ENCODE peak calls at places on chromosomes 1 and 21, in four cellular contexts. One of them, this sample, is unnamed.

GRCh38 chr1:109151146-109151545 is 37.2 kb downstream of the ELAPOR1 start:
- DNase-seq in HepG2: peak; percentile 49
- DNase-seq in K562: peak; percentile 55
- DNase-seq in GM12878: no peak
- DNase-seq in this sample: no peak

GRCh38 chr1:160547371-160547901 is 24.4 kb upstream of the SLAMF6 start:
- DNase-seq in HepG2: no peak
- DNase-seq in K562: no peak
- DNase-seq in GM12878: no peak
- DNase-seq in this sample: no peak

GRCh38 chr1:21022279-21023040 is 154.2 kb downstream of the EIF4G3 start:
- DNase-seq in HepG2: peak; percentile 98
- DNase-seq in K562: peak; percentile 83
- DNase-seq in GM12878: peak; percentile 81
- DNase-seq in this sample: peak; percentile 96

GRCh38 chr1:93816970-93817738 is 61.9 kb downstream of the DNTTIP2 start:
- DNase-seq in HepG2: peak; percentile 29
- DNase-seq in K562: peak; percentile 34
- DNase-seq in GM12878: no peak
- DNase-seq in this sample: no peak

GRCh38 chr1:51714374-51715019 is 97.6 kb downstream of the OSBPL9 start:
- DNase-seq in HepG2: no peak
- DNase-seq in K562: no peak
- DNase-seq in GM12878: no peak
- DNase-seq in this sample: no peak

GRCh38 chr1:211517006-211517405 is 25.0 kb upstream of the RD3 start:
- DNase-seq in HepG2: peak; percentile 33
- DNase-seq in K562: no peak
- DNase-seq in GM12878: no peak
- DNase-seq in this sample: no peak

GRCh38 chr1:147673401-147673800 is 3.1 kb upstream of the ACP6 start:
- DNase-seq in HepG2: no peak
- DNase-seq in K562: no peak
- DNase-seq in GM12878: no peak
- DNase-seq in this sample: no peak

GRCh38 chr1:234921266-234922062 is 207.2 kb downstream of the TOMM20 start:
- DNase-seq in HepG2: peak; percentile 25
- DNase-seq in K562: no peak
- DNase-seq in GM12878: no peak
- DNase-seq in this sample: no peak

DNA sequence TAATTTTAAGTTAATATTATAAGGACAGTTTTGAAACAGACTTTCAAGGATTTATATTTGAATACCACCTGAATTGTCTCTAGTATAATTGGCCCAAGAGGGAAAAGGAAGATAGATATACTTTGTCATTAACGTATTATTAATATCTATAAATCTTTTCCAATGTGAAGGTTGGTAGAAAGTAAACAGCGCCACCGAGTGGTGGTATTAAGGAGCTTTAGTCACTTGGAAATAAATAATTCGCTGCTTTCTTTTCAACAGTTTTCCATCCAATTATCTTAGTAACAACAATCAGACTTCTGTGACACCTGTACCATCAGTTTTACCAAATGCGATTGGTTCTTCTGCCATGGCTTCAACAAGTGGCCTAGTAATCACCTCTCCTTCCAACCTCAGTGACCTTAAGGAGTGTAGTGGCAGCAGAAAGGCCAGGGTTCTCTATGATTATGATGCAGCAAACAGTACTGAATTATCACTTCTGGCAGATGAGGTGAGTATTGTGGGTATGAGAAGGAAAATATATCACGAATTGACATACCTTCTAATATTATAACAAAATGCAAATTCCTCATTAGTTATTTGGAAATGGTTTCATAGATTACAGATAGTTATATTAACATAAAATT is 37.7 kb downstream of the SH3GLB1 start:
- DNase-seq in HepG2: peak; percentile 13
- DNase-seq in K562: peak; percentile 23
- DNase-seq in GM12878: no peak
- DNase-seq in this sample: peak; percentile 39
- TF ChIP-seq POLR2AphosphoS2 in HepG2: no peak
- TF ChIP-seq POLR2AphosphoS2 in K562: no peak
- TF ChIP-seq POLR2AphosphoS2 in GM12878: no peak
- TF ChIP-seq POLR2AphosphoS2 in this sample: no peak

GRCh38 chr21:42864286-42864685 is 15.1 kb downstream of the WDR4 start:
- DNase-seq in HepG2: no peak
- DNase-seq in K562: no peak
- DNase-seq in GM12878: no peak
- DNase-seq in this sample: no peak
- TF ChIP-seq REST in HepG2: no peak
- TF ChIP-seq REST in K562: no peak
- TF ChIP-seq REST in GM12878: no peak
- TF ChIP-seq REST in this sample: no peak

GRCh38 chr1:83791821-83792437 is 207.0 kb downstream of the TTLL7 start:
- DNase-seq in HepG2: no peak
- DNase-seq in K562: no peak
- DNase-seq in GM12878: no peak
- DNase-seq in this sample: no peak
- TF ChIP-seq POLR2AphosphoS2 in HepG2: no peak
- TF ChIP-seq POLR2AphosphoS2 in K562: no peak
- TF ChIP-seq POLR2AphosphoS2 in GM12878: no peak
- TF ChIP-seq POLR2AphosphoS2 in this sample: no peak

GRCh38 chr1:39625009-39625408 is 14.4 kb downstream of the HEYL start:
- DNase-seq in HepG2: no peak
- DNase-seq in K562: no peak
- DNase-seq in GM12878: no peak
- DNase-seq in this sample: no peak

GRCh38 chr1:39623053-39623452 is 16.4 kb downstream of the HEYL start:
- DNase-seq in HepG2: no peak
- DNase-seq in K562: no peak
- DNase-seq in GM12878: no peak
- DNase-seq in this sample: no peak

GRCh38 chr1:39626646-39627045 is 12.8 kb downstream of the HEYL start:
- DNase-seq in HepG2: no peak
- DNase-seq in K562: no peak
- DNase-seq in GM12878: no peak
- DNase-seq in this sample: no peak

GRCh38 chr1:39628807-39629347 is 10.6 kb downstream of the HEYL start:
- DNase-seq in HepG2: no peak
- DNase-seq in K562: no peak
- DNase-seq in GM12878: no peak
- DNase-seq in this sample: no peak

GRCh38 chr1:39625462-39626273 is 13.8 kb downstream of the HEYL start:
- DNase-seq in HepG2: no peak
- DNase-seq in K562: no peak
- DNase-seq in GM12878: no peak
- DNase-seq in this sample: no peak
- TF ChIP-seq REST in HepG2: no peak
- TF ChIP-seq REST in K562: no peak
- TF ChIP-seq REST in GM12878: no peak
- TF ChIP-seq REST in this sample: no peak

DNA sequence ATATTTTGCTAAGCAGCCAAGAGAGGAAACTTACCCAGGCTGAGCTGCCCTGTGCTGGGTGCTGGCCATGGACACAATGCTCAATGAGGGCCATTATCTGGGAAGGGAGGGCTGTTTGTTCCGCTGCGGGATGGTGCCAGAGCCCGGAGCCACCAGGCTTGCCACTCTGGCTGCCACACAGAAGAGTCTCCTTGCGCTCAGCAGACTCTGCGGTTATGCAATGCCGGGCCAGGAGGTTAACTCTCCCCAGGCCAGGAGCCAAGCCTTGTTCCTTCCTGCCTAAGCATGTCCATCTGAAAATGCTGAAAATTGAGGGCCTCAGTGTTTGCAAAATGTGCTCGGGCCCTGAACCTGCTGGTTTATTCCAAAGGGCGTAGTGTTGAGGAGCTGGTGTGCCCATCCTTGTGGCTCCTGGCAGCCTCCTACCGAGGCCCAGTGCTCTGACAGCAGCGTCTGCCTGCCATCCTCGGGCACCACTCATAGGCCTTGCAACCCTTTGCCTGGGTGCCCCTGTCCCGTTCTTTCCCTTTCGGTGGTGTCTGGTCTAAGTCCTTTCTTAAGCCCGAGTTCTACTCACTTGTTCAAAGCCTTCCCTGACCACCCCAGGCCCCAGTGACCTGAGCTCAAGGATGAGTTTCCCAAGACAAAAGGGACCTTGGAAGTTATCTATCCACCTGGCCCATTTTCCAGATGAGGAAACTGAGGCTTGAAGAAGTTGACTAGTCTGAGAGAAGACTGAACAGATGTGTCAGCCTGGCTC is 133.8 kb upstream of the EDN2 start:
- DNase-seq in HepG2: no peak
- DNase-seq in K562: no peak
- DNase-seq in GM12878: no peak
- DNase-seq in this sample: no peak
- TF ChIP-seq POLR2AphosphoS2 in HepG2: no peak
- TF ChIP-seq POLR2AphosphoS2 in K562: no peak
- TF ChIP-seq POLR2AphosphoS2 in GM12878: no peak
- TF ChIP-seq POLR2AphosphoS2 in this sample: no peak

GRCh38 chr1:230730979-230731378 is 16.2 kb upstream of the CAPN9 start:
- DNase-seq in HepG2: peak; percentile 82
- DNase-seq in K562: no peak
- DNase-seq in GM12878: no peak
- DNase-seq in this sample: no peak
- TF ChIP-seq REST in HepG2: no peak
- TF ChIP-seq REST in K562: no peak
- TF ChIP-seq REST in GM12878: no peak
- TF ChIP-seq REST in this sample: no peak

This sample was measured in A549.